ENCODE peak calls at places on chromosomes 11 and 22, in seven cellular contexts. J, B, N, O, L, S and F are unnamed samples. For H3K4me1, the result is how much of the 10 kb centered on the place peaks cover.

GRCh38 chr11:27812341-27812740 is 112.1 kb upstream of the BDNF start:
- DNase-seq in J (no peak), B (no peak), N (no peak), O (no peak), L (no peak), S (peak), F (no peak)

GRCh38 chr22:31340360-31340759 is 5.8 kb downstream of the PATZ1 start:
- DNase-seq in J (no peak), B (no peak), N (no peak), O (no peak), L (no peak), S (no peak), F (no peak)

GRCh38 chr11:132779487-132779886 is 752.8 kb downstream of the OPCML start:
- DNase-seq in J (no peak), B (no peak), N (no peak), O (no peak), L (no peak), S (peak), F (no peak)

GRCh38 chr11:120208012-120208441 is 2.8 kb upstream of the OAF start:
- DNase-seq in J (no peak), B (no peak), N (no peak), O (no peak), L (no peak), S (no peak), F (no peak)

GRCh38 chr22:47094861-47095330 is 332.4 kb downstream of the TBC1D22A start:
- DNase-seq in J (no peak), B (no peak), N (no peak), O (no peak), L (no peak), S (peak), F (no peak)

GRCh38 chr11:64742940-64743590 is 877 bp downstream of the RASGRP2 start:
- DNase-seq in J (peak), B (no peak), N (peak), O (peak), L (peak), S (peak), F (peak)

GRCh38 chr22:41308054-41308453 is 6.7 kb downstream of the ZC3H7B start:
- DNase-seq in J (no peak), B (no peak), N (no peak), O (no peak), L (no peak), S (peak), F (no peak)

GRCh38 chr11:47282462-47282861 is 12.5 kb downstream of the MADD start:
- DNase-seq in J (no peak), B (no peak), N (no peak), O (no peak), L (no peak), S (no peak), F (no peak)

GRCh38 chr11:44744160-44744559 is 17.4 kb downstream of the TSPAN18 start:
- DNase-seq in J (no peak), B (no peak), N (no peak), O (no peak), L (no peak), S (peak), F (no peak)

GRCh38 chr22:29503811-29504372 is 23.9 kb downstream of the NEFH start:
- DNase-seq in J (no peak), B (no peak), N (peak), O (no peak), L (no peak), S (peak), F (no peak)

GRCh38 chr11:56296877-56297276 is 4.8 kb upstream of the OR8H1 start:
- DNase-seq in J (no peak), B (no peak), N (no peak), O (no peak), L (no peak), S (no peak), F (no peak)

GRCh38 chr22:23073506-23074229 is 3.3 kb downstream of the GNAZ start:
- DNase-seq in J (no peak), B (no peak), N (peak), O (peak), L (no peak), S (no peak), F (no peak)

GRCh38 chr11:128470081-128470480 is 117.3 kb downstream of the ETS1 start:
- DNase-seq in J (no peak), B (no peak), N (no peak), O (no peak), L (no peak), S (no peak), F (no peak)

GRCh38 chr22:20157416-20158183 is 6.7 kb upstream of the CCDC188 start:
- DNase-seq in J (no peak), B (no peak), N (no peak), O (no peak), L (no peak), S (no peak), F (no peak)

GRCh38 chr22:46813816-46814597 is 51.6 kb downstream of the TBC1D22A start:
- DNase-seq in J (no peak), B (no peak), N (no peak), O (no peak), L (no peak), S (peak), F (no peak)

GRCh38 chr11:6862961-6863360 is at the start of gene OR10A2:
- DNase-seq in J (no peak), B (no peak), N (no peak), O (no peak), L (no peak), S (peak), F (no peak)

GRCh38 chr11:46381046-46381835 is at the start of gene MDK:
- DNase-seq in J (no peak), B (no peak), N (no peak), O (no peak), L (no peak), S (peak), F (peak)

GRCh38 chr11:13923182-13923581 is 39.3 kb upstream of the SPON1 start:
- DNase-seq in J (no peak), B (peak), N (no peak), O (no peak), L (no peak), S (no peak), F (no peak)

GRCh38 chr11:92383430-92383829 is 158.8 kb downstream of the FAT3 start:
- DNase-seq in J (no peak), B (no peak), N (no peak), O (no peak), L (no peak), S (peak), F (no peak)

GRCh38 chr22:20448630-20449029 is 11.0 kb upstream of the SCARF2 start:
- DNase-seq in J (no peak), B (no peak), N (no peak), O (no peak), L (no peak), S (no peak), F (no peak)

GRCh38 chr11:10920205-10920604 is 62.4 kb upstream of the ZBED5 start:
- DNase-seq in J (no peak), B (no peak), N (no peak), O (no peak), L (no peak), S (peak), F (peak)

GRCh38 chr11:63920126-63920869 is 3.3 kb upstream of the RCOR2 start:
- DNase-seq in J (no peak), B (no peak), N (peak), O (peak), L (no peak), S (peak), F (no peak)

GRCh38 chr11:72720047-72720446 is 32.2 kb downstream of the ARAP1 start:
- DNase-seq in J (no peak), B (no peak), N (peak), O (no peak), L (no peak), S (no peak), F (no peak)

GRCh38 chr11:691710-692590 is 3.1 kb downstream of the DEAF1 start:
- DNase-seq in J (no peak), B (no peak), N (no peak), O (peak), L (no peak), S (no peak), F (no peak)

GRCh38 chr11:692824-693414 is 2.1 kb downstream of the DEAF1 start:
- DNase-seq in J (no peak), B (no peak), N (no peak), O (peak), L (peak), S (no peak), F (no peak)

GRCh38 chr11:693887-694562 is 997 bp downstream of the DEAF1 start:
- DNase-seq in J (no peak), B (no peak), N (no peak), O (peak), L (no peak), S (no peak), F (peak)

GRCh38 chr11:694563-695331 is at the start of gene DEAF1:
- DNase-seq in J (peak), B (peak), N (peak), O (peak), L (peak), S (peak), F (peak)

GRCh38 chr11:693415-693831 is 1.6 kb downstream of the DEAF1 start:
- DNase-seq in J (no peak), B (no peak), N (no peak), O (peak), L (no peak), S (peak), F (no peak)
- H3K4me3 ChIP-seq in J (peak), B (no peak), N (peak), O (no peak), L (no peak), S (peak), F (peak)

DNA sequence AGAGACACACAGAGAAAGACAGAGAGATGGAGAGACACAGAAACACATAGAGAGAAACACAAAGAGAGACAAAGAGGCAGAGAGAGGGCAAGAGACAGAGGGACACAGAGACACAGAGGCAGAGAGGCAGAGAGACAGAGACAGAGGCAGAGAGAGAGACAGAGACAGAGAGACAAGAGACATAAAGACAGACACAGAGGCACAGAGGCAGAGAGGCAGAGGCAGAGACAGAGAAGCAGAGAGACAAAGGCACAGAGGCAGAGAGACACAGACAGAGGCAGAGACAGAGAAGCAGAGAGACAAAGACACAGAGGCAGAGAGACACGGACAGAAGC is 6.3 kb downstream of the TNNI2 start:
- DNase-seq in J (no peak), B (no peak), N (no peak), O (no peak), L (no peak), S (no peak), F (no peak)
- H3K4me1 ChIP-seq in J (under half), B (under half), N (under half), O (under half), L (under half), S (under half), F (under half)

GRCh38 chr22:43289551-43289963 is 53.6 kb downstream of the SCUBE1 start:
- DNase-seq in J (no peak), B (no peak), N (no peak), O (no peak), L (no peak), S (peak), F (no peak)
- H3K4me3 ChIP-seq in J (no peak), B (no peak), N (peak), O (no peak), L (no peak), S (peak), F (no peak)

GRCh38 chr11:2440646-2441045 is 3.7 kb downstream of the TRPM5 start:
- DNase-seq in J (no peak), B (no peak), N (no peak), O (no peak), L (no peak), S (no peak), F (no peak)
- H3K4me1 ChIP-seq in J (under half), B (under half), N (under half), O (under half), L (under half), S (under half), F (under half)

GRCh38 chr11:12692238-12693074 is 18.2 kb downstream of the TEAD1 start:
- DNase-seq in J (peak), B (peak), N (peak), O (peak), L (no peak), S (peak), F (peak)

GRCh38 chr11:12693075-12693473 is 18.9 kb downstream of the TEAD1 start:
- DNase-seq in J (no peak), B (no peak), N (no peak), O (no peak), L (no peak), S (peak), F (no peak)

GRCh38 chr11:12694182-12694531 is 19.9 kb downstream of the TEAD1 start:
- DNase-seq in J (no peak), B (no peak), N (no peak), O (no peak), L (no peak), S (peak), F (no peak)

GRCh38 chr11:12695221-12695794 is 21.1 kb downstream of the TEAD1 start:
- DNase-seq in J (no peak), B (no peak), N (no peak), O (no peak), L (no peak), S (no peak), F (no peak)

DNA sequence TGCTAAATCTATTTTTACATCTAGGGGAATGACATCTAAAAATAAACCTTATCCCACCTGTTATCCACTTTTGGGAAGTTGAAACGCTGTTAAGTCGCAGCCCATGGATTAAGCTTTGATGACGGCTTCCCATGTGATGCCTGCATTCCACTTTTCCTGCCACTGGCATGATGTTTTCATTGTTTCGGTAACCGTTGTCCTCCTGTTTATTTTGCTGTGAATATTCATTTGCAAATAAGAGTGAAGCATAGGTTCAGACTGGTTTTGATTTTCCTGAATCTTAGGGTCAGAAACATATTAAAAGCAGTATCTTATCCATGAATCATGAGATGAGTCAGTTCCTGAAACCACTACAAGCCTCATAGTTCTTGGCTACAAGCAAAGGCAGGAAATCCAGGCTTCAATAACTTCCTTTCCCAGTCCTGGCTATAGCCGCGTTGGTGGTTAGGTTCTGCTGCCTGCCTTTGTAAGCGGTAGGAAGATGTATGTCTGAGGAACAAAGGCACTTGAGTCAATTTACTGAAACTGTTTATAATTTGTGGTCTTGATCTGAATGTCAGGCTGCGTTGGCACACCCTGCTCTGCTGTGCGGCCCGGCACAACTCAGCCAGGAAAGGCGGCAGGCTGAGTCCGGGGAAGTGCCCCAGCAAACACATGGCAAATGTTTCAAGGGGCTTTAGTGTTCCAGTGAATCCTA is 19.4 kb downstream of the TEAD1 start:
- DNase-seq in J (peak), B (peak), N (peak), O (no peak), L (no peak), S (peak), F (no peak)
- H3K4me3 ChIP-seq in J (peak), B (peak), N (peak), O (no peak), L (no peak), S (peak), F (no peak)